ENCODE peak calls at places on chromosomes 7 and 10, in eight cellular contexts. One of them, this sample, is unnamed.

GRCh38 chr10:79285315-79286185 is 61.7 kb upstream of the PPIF start:
- DNase-seq in tibial nerve: no peak
- DNase-seq in epithelial cell of esophagus: no peak
- DNase-seq in HCT116: no peak
- DNase-seq in adrenal gland: no peak
- DNase-seq in fibroblast of lung: no peak
- DNase-seq in SK-N-SH: no peak
- DNase-seq in choroid plexus epithelial cell: no peak
- DNase-seq in this sample: no peak

GRCh38 chr10:31770307-31770902 is 158.2 kb downstream of the ARHGAP12 start:
- DNase-seq in tibial nerve: no peak
- DNase-seq in epithelial cell of esophagus: no peak
- DNase-seq in HCT116: no peak
- DNase-seq in adrenal gland: peak; percentile 65
- DNase-seq in fibroblast of lung: no peak
- DNase-seq in SK-N-SH: peak; percentile 73
- DNase-seq in choroid plexus epithelial cell: no peak
- DNase-seq in this sample: no peak

GRCh38 chr10:69732147-69732825 is 69.4 kb upstream of the COL13A1 start:
- DNase-seq in tibial nerve: no peak
- DNase-seq in epithelial cell of esophagus: no peak
- DNase-seq in HCT116: no peak
- DNase-seq in adrenal gland: peak; percentile 41
- DNase-seq in fibroblast of lung: no peak
- DNase-seq in SK-N-SH: no peak
- DNase-seq in choroid plexus epithelial cell: no peak
- DNase-seq in this sample: no peak

GRCh38 chr10:59007307-59008025 is 169.0 kb upstream of the PHYHIPL start:
- DNase-seq in tibial nerve: no peak
- DNase-seq in epithelial cell of esophagus: no peak
- DNase-seq in HCT116: no peak
- DNase-seq in adrenal gland: no peak
- DNase-seq in fibroblast of lung: no peak
- DNase-seq in SK-N-SH: no peak
- DNase-seq in choroid plexus epithelial cell: no peak
- DNase-seq in this sample: no peak

GRCh38 chr10:124225468-124226270 is 132.3 kb upstream of the CHST15 start:
- DNase-seq in tibial nerve: no peak
- DNase-seq in epithelial cell of esophagus: no peak
- DNase-seq in HCT116: no peak
- DNase-seq in adrenal gland: no peak
- DNase-seq in fibroblast of lung: no peak
- DNase-seq in SK-N-SH: no peak
- DNase-seq in choroid plexus epithelial cell: no peak
- DNase-seq in this sample: no peak

GRCh38 chr7:39540320-39540719 is 25.9 kb upstream of the YAE1 start:
- DNase-seq in tibial nerve: no peak
- DNase-seq in epithelial cell of esophagus: no peak
- DNase-seq in HCT116: no peak
- DNase-seq in adrenal gland: no peak
- DNase-seq in fibroblast of lung: no peak
- DNase-seq in SK-N-SH: no peak
- DNase-seq in choroid plexus epithelial cell: no peak
- DNase-seq in this sample: no peak

GRCh38 chr10:114068054-114068707 is 24.5 kb downstream of the ADRB1 start:
- DNase-seq in tibial nerve: no peak
- DNase-seq in epithelial cell of esophagus: peak; percentile 93
- DNase-seq in HCT116: no peak
- DNase-seq in adrenal gland: no peak
- DNase-seq in fibroblast of lung: no peak
- DNase-seq in SK-N-SH: no peak
- DNase-seq in choroid plexus epithelial cell: no peak
- DNase-seq in this sample: no peak

GRCh38 chr10:51273572-51273971 is 199.3 kb downstream of the PRKG1 start:
- DNase-seq in tibial nerve: no peak
- DNase-seq in epithelial cell of esophagus: no peak
- DNase-seq in HCT116: no peak
- DNase-seq in adrenal gland: no peak
- DNase-seq in fibroblast of lung: no peak
- DNase-seq in SK-N-SH: no peak
- DNase-seq in choroid plexus epithelial cell: no peak
- DNase-seq in this sample: no peak

DNA sequence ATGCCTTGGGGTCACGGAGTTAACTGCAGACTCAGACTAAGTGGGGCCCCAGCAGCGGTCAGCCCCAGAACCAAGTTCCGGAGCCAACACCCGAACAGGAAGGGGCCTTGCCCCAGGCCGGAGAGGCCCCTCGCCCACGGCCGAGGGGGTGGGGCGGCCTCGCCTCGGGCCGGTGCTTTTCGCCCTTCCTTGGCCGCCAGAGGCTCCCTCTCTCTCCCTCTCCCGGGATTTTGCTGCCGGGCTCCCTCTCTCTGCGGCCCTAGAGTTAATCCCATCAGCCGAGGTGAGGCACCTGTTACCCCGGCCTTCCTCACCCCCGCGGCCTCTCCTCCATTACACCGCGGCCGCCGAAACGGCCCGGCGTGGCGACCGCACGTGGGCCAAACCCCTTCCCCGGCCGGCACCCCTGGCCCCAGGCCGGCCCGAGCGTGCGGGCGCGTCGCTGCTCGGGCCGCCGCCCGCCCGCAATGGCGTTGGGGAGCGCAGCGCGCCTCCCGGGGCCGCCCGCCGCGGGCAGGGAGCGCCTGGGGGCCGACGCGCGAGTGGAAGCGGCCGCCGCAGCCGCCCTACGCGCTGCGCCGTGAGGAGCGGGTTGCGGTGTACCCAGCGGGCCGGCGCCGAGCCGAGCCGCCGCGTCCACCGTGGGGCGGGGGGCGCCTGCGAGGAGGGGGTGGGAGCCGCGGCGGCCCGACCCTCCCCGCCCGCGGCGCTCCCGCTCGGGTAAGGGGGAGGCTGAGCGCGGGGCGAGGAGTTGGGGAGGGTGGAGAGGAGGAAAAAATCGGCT is at the start of gene PPP1R9A:
- DNase-seq in tibial nerve: no peak
- DNase-seq in epithelial cell of esophagus: no peak
- DNase-seq in HCT116: peak; percentile 21
- DNase-seq in adrenal gland: peak; percentile 66
- DNase-seq in fibroblast of lung: peak; percentile 17
- DNase-seq in SK-N-SH: peak; percentile 82
- DNase-seq in choroid plexus epithelial cell: no peak
- DNase-seq in this sample: no peak
- H3K4me3 ChIP-seq in tibial nerve: peak within 1 kb of the TSS; percentile 65
- H3K4me3 ChIP-seq in epithelial cell of esophagus: peak within 1 kb of the TSS; percentile 27
- H3K4me3 ChIP-seq in HCT116: peak within 1 kb of the TSS; percentile 65
- H3K4me3 ChIP-seq in adrenal gland: peak within 1 kb of the TSS; percentile 43
- H3K4me3 ChIP-seq in fibroblast of lung: peak within 1 kb of the TSS; percentile 64
- H3K4me3 ChIP-seq in SK-N-SH: peak within 1 kb of the TSS; percentile 59
- H3K4me3 ChIP-seq in choroid plexus epithelial cell: peak within 1 kb of the TSS; percentile 55
- H3K4me3 ChIP-seq in this sample: peak within 1 kb of the TSS; percentile 50

GRCh38 chr7:41319601-41320000 is 383.3 kb downstream of the INHBA start:
- DNase-seq in tibial nerve: no peak
- DNase-seq in epithelial cell of esophagus: no peak
- DNase-seq in HCT116: no peak
- DNase-seq in adrenal gland: no peak
- DNase-seq in fibroblast of lung: no peak
- DNase-seq in SK-N-SH: no peak
- DNase-seq in choroid plexus epithelial cell: peak; percentile 30
- DNase-seq in this sample: no peak

GRCh38 chr7:41313171-41313570 is 389.7 kb downstream of the INHBA start:
- DNase-seq in tibial nerve: no peak
- DNase-seq in epithelial cell of esophagus: peak; percentile 15
- DNase-seq in HCT116: no peak
- DNase-seq in adrenal gland: no peak
- DNase-seq in fibroblast of lung: peak; percentile 14
- DNase-seq in SK-N-SH: no peak
- DNase-seq in choroid plexus epithelial cell: no peak
- DNase-seq in this sample: peak; percentile 25

GRCh38 chr7:41312235-41312634 is 390.7 kb downstream of the INHBA start:
- DNase-seq in tibial nerve: no peak
- DNase-seq in epithelial cell of esophagus: no peak
- DNase-seq in HCT116: no peak
- DNase-seq in adrenal gland: no peak
- DNase-seq in fibroblast of lung: no peak
- DNase-seq in SK-N-SH: no peak
- DNase-seq in choroid plexus epithelial cell: no peak
- DNase-seq in this sample: no peak

GRCh38 chr7:41316410-41316809 is 386.5 kb downstream of the INHBA start:
- DNase-seq in tibial nerve: no peak
- DNase-seq in epithelial cell of esophagus: peak; percentile 26
- DNase-seq in HCT116: no peak
- DNase-seq in adrenal gland: no peak
- DNase-seq in fibroblast of lung: no peak
- DNase-seq in SK-N-SH: no peak
- DNase-seq in choroid plexus epithelial cell: peak; percentile 60
- DNase-seq in this sample: peak; percentile 27

GRCh38 chr7:41315764-41316163 is 387.1 kb downstream of the INHBA start:
- DNase-seq in tibial nerve: no peak
- DNase-seq in epithelial cell of esophagus: no peak
- DNase-seq in HCT116: no peak
- DNase-seq in adrenal gland: no peak
- DNase-seq in fibroblast of lung: no peak
- DNase-seq in SK-N-SH: no peak
- DNase-seq in choroid plexus epithelial cell: no peak
- DNase-seq in this sample: no peak
- TF ChIP-seq CTCF in tibial nerve: no peak
- TF ChIP-seq CTCF in epithelial cell of esophagus: peak; percentile 39
- TF ChIP-seq CTCF in HCT116: peak; percentile 12
- TF ChIP-seq CTCF in adrenal gland: peak; percentile 19
- TF ChIP-seq CTCF in fibroblast of lung: peak; percentile 22
- TF ChIP-seq CTCF in SK-N-SH: peak; percentile 51
- TF ChIP-seq CTCF in choroid plexus epithelial cell: peak; percentile 59
- TF ChIP-seq CTCF in this sample: peak; percentile 15

GRCh38 chr10:688287-688620 is 1.2 kb downstream of the DIP2C start:
- DNase-seq in tibial nerve: no peak
- DNase-seq in epithelial cell of esophagus: no peak
- DNase-seq in HCT116: no peak
- DNase-seq in adrenal gland: no peak
- DNase-seq in fibroblast of lung: no peak
- DNase-seq in SK-N-SH: no peak
- DNase-seq in choroid plexus epithelial cell: peak; percentile 43
- DNase-seq in this sample: no peak

GRCh38 chr10:689433-690226 is at the start of gene DIP2C:
- DNase-seq in tibial nerve: peak; percentile 54
- DNase-seq in epithelial cell of esophagus: peak; percentile 37
- DNase-seq in HCT116: peak; percentile 16
- DNase-seq in adrenal gland: peak; percentile 76
- DNase-seq in fibroblast of lung: peak; percentile 76
- DNase-seq in SK-N-SH: peak; percentile 99
- DNase-seq in choroid plexus epithelial cell: peak; percentile 78
- DNase-seq in this sample: peak; percentile 72

GRCh38 chr10:691216-691615 is 1.7 kb upstream of the DIP2C start:
- DNase-seq in tibial nerve: no peak
- DNase-seq in epithelial cell of esophagus: no peak
- DNase-seq in HCT116: no peak
- DNase-seq in adrenal gland: no peak
- DNase-seq in fibroblast of lung: no peak
- DNase-seq in SK-N-SH: no peak
- DNase-seq in choroid plexus epithelial cell: no peak
- DNase-seq in this sample: no peak

GRCh38 chr10:688621-689426 is 644 bp downstream of the DIP2C start:
- DNase-seq in tibial nerve: no peak
- DNase-seq in epithelial cell of esophagus: peak; percentile 33
- DNase-seq in HCT116: no peak
- DNase-seq in adrenal gland: peak; percentile 53
- DNase-seq in fibroblast of lung: peak; percentile 59
- DNase-seq in SK-N-SH: peak; percentile 77
- DNase-seq in choroid plexus epithelial cell: peak; percentile 55
- DNase-seq in this sample: peak; percentile 54

DNA sequence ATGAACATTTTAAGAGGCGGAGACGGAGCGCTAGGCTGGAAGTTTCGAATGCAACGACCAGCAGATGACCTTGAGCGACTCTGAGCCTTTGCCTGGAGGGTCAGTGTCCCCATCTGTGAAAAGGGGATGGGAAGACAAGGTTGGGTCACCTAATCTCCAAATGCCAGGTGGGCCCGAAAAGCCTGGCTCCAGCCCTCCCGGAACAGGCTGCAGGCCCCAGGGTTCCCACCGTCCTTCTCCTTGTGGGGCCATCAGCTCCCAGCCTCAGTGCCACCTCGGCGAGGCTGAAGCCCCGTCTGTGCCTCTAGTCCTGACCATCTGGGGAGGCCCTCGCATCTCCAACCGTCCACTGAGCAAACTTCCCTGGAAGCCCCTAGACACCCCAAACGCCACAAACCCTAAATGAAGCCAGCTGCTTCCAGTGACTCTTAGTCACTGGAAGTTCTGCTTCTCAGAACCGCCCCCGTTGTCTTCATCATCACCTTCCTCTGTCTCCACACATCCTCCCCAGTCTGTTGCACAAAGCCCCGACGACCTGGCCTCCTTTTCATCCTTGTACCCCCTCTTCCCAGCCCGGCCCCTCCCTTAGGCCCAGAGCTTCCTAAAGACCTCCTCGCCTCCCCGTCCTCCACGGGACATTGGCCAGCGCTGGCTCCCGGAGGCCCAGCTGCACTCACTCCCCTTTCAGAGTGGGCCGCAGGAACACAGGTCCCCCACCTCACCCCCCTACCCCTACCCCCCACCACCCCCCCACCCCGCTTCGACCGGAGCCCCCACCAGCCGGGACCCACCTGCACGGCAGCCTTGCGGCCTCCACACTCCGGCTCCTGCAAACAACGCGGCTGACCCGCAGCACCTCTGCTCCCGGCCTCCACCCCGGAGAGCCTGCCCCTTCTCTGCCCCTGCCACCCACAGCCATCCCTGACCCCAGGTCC is 1.0 kb upstream of the DIP2C start:
- DNase-seq in tibial nerve: no peak
- DNase-seq in epithelial cell of esophagus: no peak
- DNase-seq in HCT116: no peak
- DNase-seq in adrenal gland: no peak
- DNase-seq in fibroblast of lung: no peak
- DNase-seq in SK-N-SH: no peak
- DNase-seq in choroid plexus epithelial cell: no peak
- DNase-seq in this sample: no peak
- H3K4me3 ChIP-seq in tibial nerve: peak overlapping the region; percentile 24
- H3K4me3 ChIP-seq in epithelial cell of esophagus: peak overlapping the region; percentile 24
- H3K4me3 ChIP-seq in HCT116: peak overlapping the region; percentile 46
- H3K4me3 ChIP-seq in adrenal gland: peak overlapping the region; percentile 40
- H3K4me3 ChIP-seq in fibroblast of lung: peak overlapping the region; percentile 40
- H3K4me3 ChIP-seq in SK-N-SH: peak overlapping the region; percentile 60
- H3K4me3 ChIP-seq in choroid plexus epithelial cell: peak overlapping the region; percentile 56
- H3K4me3 ChIP-seq in this sample: peak overlapping the region; percentile 72

GRCh38 chr7:149767068-149767467 is 6.3 kb downstream of the ZNF467 start:
- DNase-seq in tibial nerve: no peak
- DNase-seq in epithelial cell of esophagus: no peak
- DNase-seq in HCT116: no peak
- DNase-seq in adrenal gland: no peak
- DNase-seq in fibroblast of lung: no peak
- DNase-seq in SK-N-SH: no peak
- DNase-seq in choroid plexus epithelial cell: no peak
- DNase-seq in this sample: no peak

GRCh38 chr7:149764481-149765398 is 8.6 kb downstream of the ZNF467 start:
- DNase-seq in tibial nerve: no peak
- DNase-seq in epithelial cell of esophagus: peak; percentile 46
- DNase-seq in HCT116: no peak
- DNase-seq in adrenal gland: no peak
- DNase-seq in fibroblast of lung: no peak
- DNase-seq in SK-N-SH: peak; percentile 79
- DNase-seq in choroid plexus epithelial cell: no peak
- DNase-seq in this sample: no peak

GRCh38 chr7:149765399-149766121 is 7.8 kb downstream of the ZNF467 start:
- DNase-seq in tibial nerve: no peak
- DNase-seq in epithelial cell of esophagus: no peak
- DNase-seq in HCT116: no peak
- DNase-seq in adrenal gland: no peak
- DNase-seq in fibroblast of lung: no peak
- DNase-seq in SK-N-SH: peak; percentile 71
- DNase-seq in choroid plexus epithelial cell: no peak
- DNase-seq in this sample: no peak

GRCh38 chr7:149763563-149764240 is 9.7 kb downstream of the ZNF467 start:
- DNase-seq in tibial nerve: no peak
- DNase-seq in epithelial cell of esophagus: no peak
- DNase-seq in HCT116: no peak
- DNase-seq in adrenal gland: no peak
- DNase-seq in fibroblast of lung: no peak
- DNase-seq in SK-N-SH: no peak
- DNase-seq in choroid plexus epithelial cell: no peak
- DNase-seq in this sample: no peak

DNA sequence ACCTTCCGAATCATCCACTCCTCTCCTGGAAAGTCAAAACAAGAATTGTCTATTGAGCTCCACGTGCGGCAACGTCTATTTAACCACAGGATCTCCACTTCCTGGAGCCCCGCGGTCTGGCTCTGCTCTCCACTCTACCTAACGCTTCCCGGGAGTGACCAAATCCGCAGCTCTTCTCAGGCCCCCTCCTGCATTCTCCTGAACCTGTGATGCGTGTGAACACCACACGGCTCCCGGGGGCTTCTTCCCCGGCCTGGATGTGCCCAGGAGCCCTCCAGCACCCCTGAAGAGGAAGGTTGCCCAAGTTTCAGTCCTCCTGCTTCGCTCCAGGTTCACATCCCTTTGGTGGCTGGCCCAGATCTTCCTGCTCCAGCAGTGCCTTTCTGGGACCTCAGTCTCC is 7.2 kb downstream of the ZNF467 start:
- DNase-seq in tibial nerve: no peak
- DNase-seq in epithelial cell of esophagus: no peak
- DNase-seq in HCT116: no peak
- DNase-seq in adrenal gland: no peak
- DNase-seq in fibroblast of lung: no peak
- DNase-seq in SK-N-SH: no peak
- DNase-seq in choroid plexus epithelial cell: no peak
- DNase-seq in this sample: no peak
- TF ChIP-seq CTCF in tibial nerve: no peak
- TF ChIP-seq CTCF in epithelial cell of esophagus: no peak
- TF ChIP-seq CTCF in HCT116: no peak
- TF ChIP-seq CTCF in adrenal gland: no peak
- TF ChIP-seq CTCF in fibroblast of lung: no peak
- TF ChIP-seq CTCF in SK-N-SH: no peak
- TF ChIP-seq CTCF in choroid plexus epithelial cell: no peak
- TF ChIP-seq CTCF in this sample: no peak